ENCODE peak calls at places on chromosomes 12 and 14, in seven cellular contexts. X is AG04450; Z is C1 segment of cervical spinal cord; G is activated CD4-positive, alpha-beta T cell treated with anti-CD3 and anti-CD28 coated beads for 48 hours; D is kidney tubule cell; C is HTR-8/SVneo; B is stimulated activated CD8-positive, alpha-beta memory T cell treated with anti-CD3 and anti-CD28 coated beads, Interleukin-7, amount 100 ng/mL, for 1 hour. T is an unnamed sample.

GRCh38 chr14:67815573-67816235 is 686 bp downstream of the ZFYVE26 start:
- DNase-seq in X (no peak), Z (peak), G (no peak), D (peak), C (no peak), B (no peak), T (peak)

GRCh38 chr14:36822671-36823070 is 161.0 kb downstream of the PAX9 start:
- DNase-seq in X (no peak), Z (no peak), G (no peak), D (no peak), C (no peak), B (no peak), T (no peak)

GRCh38 chr14:71803539-71804260 is 128.5 kb upstream of the RGS6 start:
- DNase-seq in X (peak), Z (no peak), G (no peak), D (peak), C (no peak), B (no peak), T (no peak)

GRCh38 chr12:3342051-3342450 is 149.0 kb upstream of the PRMT8 start:
- DNase-seq in X (no peak), Z (peak), G (peak), D (peak), C (peak), B (no peak), T (peak)

GRCh38 chr14:32808574-32809098 is 130.0 kb upstream of the NPAS3 start:
- DNase-seq in X (no peak), Z (no peak), G (no peak), D (no peak), C (no peak), B (no peak), T (no peak)

GRCh38 chr12:107560194-107560905 is 125.2 kb upstream of the PWP1 start:
- DNase-seq in X (no peak), Z (no peak), G (no peak), D (no peak), C (no peak), B (no peak), T (no peak)

GRCh38 chr12:123983822-123984485 is 10.9 kb downstream of the ZNF664 start:
- DNase-seq in X (no peak), Z (peak), G (peak), D (peak), C (peak), B (no peak), T (peak)

GRCh38 chr14:69038449-69039286 is 59.6 kb upstream of the ACTN1 start:
- DNase-seq in X (no peak), Z (no peak), G (no peak), D (peak), C (peak), B (no peak), T (peak)

GRCh38 chr14:91843437-91843836 is 23.9 kb downstream of the TC2N start:
- DNase-seq in X (no peak), Z (no peak), G (no peak), D (no peak), C (no peak), B (no peak), T (no peak)

GRCh38 chr14:30559638-30560071 is 697 bp downstream of the G2E3 start:
- DNase-seq in X (no peak), Z (no peak), G (no peak), D (peak), C (no peak), B (no peak), T (peak)

GRCh38 chr14:32027255-32027939 is 49.7 kb upstream of the ARHGAP5 start:
- DNase-seq in X (no peak), Z (no peak), G (no peak), D (peak), C (no peak), B (no peak), T (no peak)

GRCh38 chr12:23525450-23526072 is 423.9 kb downstream of the SOX5 start:
- DNase-seq in X (no peak), Z (no peak), G (no peak), D (no peak), C (no peak), B (no peak), T (no peak)

GRCh38 chr12:87661770-87662402 is 367.3 kb downstream of the C12orf50 start:
- DNase-seq in X (no peak), Z (no peak), G (no peak), D (peak), C (no peak), B (no peak), T (no peak)

GRCh38 chr14:77141592-77142288 is at the start of gene ZDHHC22:
- DNase-seq in X (no peak), Z (no peak), G (no peak), D (no peak), C (peak), B (no peak), T (peak)

GRCh38 chr14:73238941-73239340 is 1.6 kb downstream of the PAPLN start:
- DNase-seq in X (no peak), Z (no peak), G (no peak), D (no peak), C (no peak), B (no peak), T (no peak)

GRCh38 chr12:3700861-3701260 is 52.0 kb downstream of the CRACR2A start:
- DNase-seq in X (peak), Z (no peak), G (no peak), D (no peak), C (no peak), B (no peak), T (no peak)

GRCh38 chr14:103679351-103679750 is 35.9 kb downstream of the XRCC3 start:
- DNase-seq in X (no peak), Z (no peak), G (peak), D (peak), C (peak), B (no peak), T (peak)

GRCh38 chr12:27260746-27261145 is 16.7 kb downstream of the STK38L start:
- DNase-seq in X (no peak), Z (no peak), G (no peak), D (no peak), C (no peak), B (no peak), T (no peak)

GRCh38 chr12:473863-474577 is 14.3 kb downstream of the B4GALNT3 start:
- DNase-seq in X (no peak), Z (no peak), G (no peak), D (peak), C (peak), B (no peak), T (no peak)

GRCh38 chr12:25926536-25926935 is 31.9 kb upstream of the RASSF8 start:
- DNase-seq in X (no peak), Z (no peak), G (no peak), D (no peak), C (no peak), B (no peak), T (no peak)

GRCh38 chr14:22598099-22598895 is at the start of gene ABHD4:
- DNase-seq in X (no peak), Z (peak), G (peak), D (peak), C (peak), B (peak), T (peak)

GRCh38 chr12:50160643-50161042 is 6.5 kb downstream of the CERS5 start:
- DNase-seq in X (no peak), Z (no peak), G (no peak), D (no peak), C (no peak), B (no peak), T (no peak)

GRCh38 chr14:69643430-69644200 is 32.2 kb downstream of the SUSD6 start:
- DNase-seq in X (no peak), Z (peak), G (peak), D (peak), C (no peak), B (peak), T (no peak)

GRCh38 chr12:89895101-89895500 is 186.5 kb upstream of the ATP2B1 start:
- DNase-seq in X (no peak), Z (no peak), G (no peak), D (no peak), C (no peak), B (no peak), T (no peak)

GRCh38 chr12:116427200-116427932 is 131.8 kb upstream of the MAP1LC3B2 start:
- DNase-seq in X (no peak), Z (no peak), G (no peak), D (peak), C (no peak), B (no peak), T (no peak)

GRCh38 chr12:113831016-113831415 is 135.1 kb downstream of the RBM19 start:
- DNase-seq in X (peak), Z (no peak), G (no peak), D (no peak), C (peak), B (no peak), T (no peak)

GRCh38 chr14:56751471-56751870 is 58.8 kb downstream of the OTX2 start:
- DNase-seq in X (no peak), Z (no peak), G (no peak), D (no peak), C (no peak), B (no peak), T (peak)

GRCh38 chr12:75161495-75161894 is 48.1 kb downstream of the KCNC2 start:
- DNase-seq in X (no peak), Z (no peak), G (no peak), D (no peak), C (no peak), B (no peak), T (no peak)

GRCh38 chr12:50986961-50987737 is 34.8 kb downstream of the HIGD1C start:
- DNase-seq in X (peak), Z (no peak), G (peak), D (peak), C (peak), B (no peak), T (peak)

GRCh38 chr12:115916910-115917668 is 360.4 kb downstream of the MED13L start:
- DNase-seq in X (no peak), Z (no peak), G (peak), D (peak), C (peak), B (peak), T (peak)

GRCh38 chr12:48572326-48572725 is 2.5 kb upstream of the LALBA start:
- DNase-seq in X (no peak), Z (no peak), G (no peak), D (no peak), C (no peak), B (no peak), T (no peak)